ENCODE peak calls at places on chromosome 18, in four cellular contexts. D is spleen, E is uterus, I is heart left ventricle. S is an unnamed sample. For H3K36me3, the result is how much of the 10 kb centered on the place peaks cover.

GRCh38 chr18:22515250-22515649 is 97.5 kb upstream of the CTAGE1 start:
- DNase-seq in D (no peak), E (no peak), I (no peak), S (no peak)

GRCh38 chr18:46622999-46623398 is 34.0 kb downstream of the LOXHD1 start:
- DNase-seq in D (no peak), E (no peak), I (no peak), S (peak)

GRCh38 chr18:55501594-55502345 is 86.2 kb downstream of the TCF4 start:
- DNase-seq in D (no peak), E (no peak), I (no peak), S (no peak)

GRCh38 chr18:9047715-9048114 is 54.8 kb upstream of the NDUFV2 start:
- DNase-seq in D (no peak), E (no peak), I (no peak), S (no peak)

GRCh38 chr18:582465-582864 is 2.3 kb downstream of the CETN1 start:
- DNase-seq in D (no peak), E (no peak), I (no peak), S (no peak)

GRCh38 chr18:66548747-66549146 is 55.1 kb downstream of the CDH19 start:
- DNase-seq in D (no peak), E (no peak), I (no peak), S (no peak)

GRCh38 chr18:75211721-75212625 is 1.4 kb downstream of the TSHZ1 start:
- DNase-seq in D (peak), E (peak), I (peak), S (no peak)

GRCh38 chr18:74784791-74785190 is 187.1 kb downstream of the ZNF407 start:
- DNase-seq in D (no peak), E (no peak), I (no peak), S (no peak)

GRCh38 chr18:5584751-5585417 is 41.1 kb upstream of the EPB41L3 start:
- DNase-seq in D (no peak), E (no peak), I (no peak), S (no peak)

GRCh38 chr18:9869713-9870430 is 15.9 kb upstream of the TXNDC2 start:
- DNase-seq in D (no peak), E (peak), I (no peak), S (no peak)

GRCh38 chr18:34806527-34806926 is 96.4 kb downstream of the DTNA start:
- DNase-seq in D (no peak), E (no peak), I (no peak), S (no peak)

GRCh38 chr18:48803951-48804855 is 146.6 kb downstream of the SMAD7 start:
- DNase-seq in D (peak), E (peak), I (no peak), S (no peak)

GRCh38 chr18:55269632-55270031 is 310.4 kb upstream of the CCDC68 start:
- DNase-seq in D (no peak), E (no peak), I (no peak), S (no peak)

GRCh38 chr18:74197705-74198341 is 49.5 kb downstream of the TIMM21 start:
- DNase-seq in D (no peak), E (no peak), I (no peak), S (no peak)

GRCh38 chr18:35695384-35695783 is 113.8 kb downstream of the GALNT1 start:
- DNase-seq in D (no peak), E (no peak), I (no peak), S (no peak)

GRCh38 chr18:68991281-68991680 is 193.4 kb downstream of the CCDC102B start:
- DNase-seq in D (no peak), E (no peak), I (no peak), S (no peak)

GRCh38 chr18:11496561-11497172 is 112.7 kb upstream of the SLC35G4 start:
- DNase-seq in D (no peak), E (no peak), I (no peak), S (no peak)

GRCh38 chr18:79786781-79787526 is 10.8 kb upstream of the KCNG2 start:
- DNase-seq in D (peak), E (no peak), I (no peak), S (no peak)

GRCh38 chr18:48018806-48019295 is 88.4 kb upstream of the SMAD2 start:
- DNase-seq in D (no peak), E (no peak), I (no peak), S (peak)

GRCh38 chr18:38944446-38945024 is 1378.9 kb upstream of the CELF4 start:
- DNase-seq in D (no peak), E (no peak), I (no peak), S (no peak)

GRCh38 chr18:9575558-9575957 is 38.8 kb downstream of the PPP4R1 start:
- DNase-seq in D (no peak), E (peak), I (peak), S (no peak)

GRCh38 chr18:13260114-13260926 is 41.8 kb downstream of the LDLRAD4 start:
- DNase-seq in D (peak), E (no peak), I (no peak), S (no peak)

GRCh38 chr18:3441290-3441689 is 8.7 kb upstream of the TGIF1 start:
- DNase-seq in D (no peak), E (no peak), I (peak), S (no peak)

GRCh38 chr18:13401404-13401803 is 182.8 kb downstream of the LDLRAD4 start:
- DNase-seq in D (no peak), E (no peak), I (no peak), S (no peak)

GRCh38 chr18:57698571-57699276 is 77.1 kb upstream of the NARS1 start:
- DNase-seq in D (no peak), E (no peak), I (no peak), S (no peak)

GRCh38 chr18:46393230-46393629 is 263.8 kb downstream of the LOXHD1 start:
- DNase-seq in D (no peak), E (no peak), I (no peak), S (no peak)

GRCh38 chr18:57026316-57026715 is 120.6 kb upstream of the BOD1L2 start:
- DNase-seq in D (no peak), E (no peak), I (no peak), S (no peak)

GRCh38 chr18:457120-457519 is 43.4 kb downstream of the COLEC12 start:
- DNase-seq in D (no peak), E (peak), I (peak), S (peak)

GRCh38 chr18:49030692-49031443 is 80.1 kb upstream of the SMAD7 start:
- DNase-seq in D (no peak), E (no peak), I (no peak), S (peak)

GRCh38 chr18:30858562-30858961 is 184.0 kb downstream of the DSC3 start:
- DNase-seq in D (no peak), E (no peak), I (no peak), S (no peak)

GRCh38 chr18:59694824-59695223 is 2.4 kb downstream of the CCBE1 start:
- DNase-seq in D (no peak), E (no peak), I (no peak), S (no peak)
- H3K4me3 ChIP-seq in D (no peak), E (no peak), I (no peak), S (no peak)

GRCh38 chr18:44679056-44679911 is 1.4 kb upstream of the SETBP1 start:
- DNase-seq in D (peak), E (peak), I (peak), S (no peak)
- TF ChIP-seq POLR2A in D (no peak), E (peak), I (peak), S (peak)

DNA sequence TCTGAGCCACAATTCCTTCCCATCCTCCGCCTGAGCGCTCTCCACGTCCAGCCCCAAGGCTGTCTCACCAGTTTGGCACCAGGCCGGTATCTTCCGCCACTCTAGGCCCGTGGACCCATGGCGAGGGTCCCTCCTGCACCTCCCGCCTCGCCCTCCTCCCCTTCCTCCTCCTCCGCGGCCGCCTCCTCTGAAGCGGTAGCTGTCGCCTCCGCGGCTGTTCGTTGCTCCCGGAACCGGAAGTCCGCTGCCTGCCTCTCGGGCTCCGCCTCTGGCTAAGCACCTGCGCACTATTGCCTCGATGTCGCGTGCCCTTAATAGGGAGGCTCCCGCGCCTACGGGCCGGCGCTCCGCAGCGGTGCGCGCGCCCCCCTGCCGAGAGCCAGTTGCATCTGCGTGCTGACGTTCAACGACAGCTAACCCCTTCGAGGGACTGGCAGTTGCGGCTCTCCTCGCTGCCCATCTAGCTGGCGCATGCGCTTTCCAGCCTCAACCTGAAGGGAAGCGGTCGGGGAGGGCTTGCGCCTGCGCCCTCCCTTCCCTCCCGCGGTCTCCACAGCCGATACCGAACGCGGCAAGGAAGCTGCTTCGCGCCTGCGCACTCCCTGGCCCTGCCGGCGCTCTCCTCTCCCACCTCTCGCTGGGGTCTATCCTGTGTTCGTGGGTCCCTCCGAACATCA is at the start of gene MBD1:
- DNase-seq in D (peak), E (peak), I (peak), S (no peak)
- H3K36me3 ChIP-seq in D (under half), E (under half), I (under half), S (under half)

GRCh38 chr18:24039666-24040065 is 25.1 kb downstream of the TTC39C start:
- DNase-seq in D (no peak), E (no peak), I (no peak), S (no peak)

GRCh38 chr18:24049142-24049541 is 34.6 kb downstream of the TTC39C start:
- DNase-seq in D (no peak), E (no peak), I (no peak), S (no peak)

DNA sequence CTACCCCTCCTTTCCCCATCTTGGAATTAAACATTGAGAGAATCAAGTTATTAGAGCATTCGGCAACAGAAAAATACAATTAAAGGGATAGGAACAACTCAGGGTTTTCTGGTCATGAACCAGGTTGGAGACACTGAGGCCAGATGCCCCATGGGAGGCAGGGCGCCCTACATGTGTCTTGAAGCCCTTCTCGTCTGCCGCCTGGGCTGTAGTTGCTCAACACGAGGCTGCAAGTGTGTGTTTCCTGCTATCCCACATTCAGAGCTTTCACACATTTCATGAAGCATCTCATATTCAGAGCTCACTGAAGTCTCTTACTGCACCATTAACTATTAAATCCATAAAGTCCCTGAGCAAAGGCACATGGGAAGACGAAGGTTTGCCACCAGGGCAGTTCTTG is 28.8 kb downstream of the TTC39C start:
- DNase-seq in D (no peak), E (no peak), I (no peak), S (no peak)
- H3K4me3 ChIP-seq in D (no peak), E (no peak), I (no peak), S (no peak)